ENCODE peak calls at places on chromosomes 4 and X, in four cellular contexts. E, K, W and P are unnamed samples.

GRCh38 chrX:8738588-8739189 is 6.8 kb upstream of the ANOS1 start:
- DNase-seq in K (peak; percentile 57), W (no peak), E (no peak), P (peak; percentile 29)

GRCh38 chr4:169024762-169025161 is 14.7 kb upstream of the CBR4 start:
- DNase-seq in E (no peak), K (peak; percentile 58), W (no peak), P (peak; percentile 22)

GRCh38 chrX:85544609-85545008 is 165.1 kb upstream of the POF1B start:
- DNase-seq in W (no peak), K (no peak), E (no peak), P (no peak)

GRCh38 chrX:63581390-63581789 is 203.6 kb downstream of the ARHGEF9 start:
- DNase-seq in E (no peak), K (no peak), W (peak; percentile 55), P (no peak)

GRCh38 chr4:153467897-153468262 is 1.7 kb downstream of the TMEM131L start:
- DNase-seq in K (peak; percentile 38), W (no peak), E (no peak), P (no peak)

GRCh38 chr4:145808021-145808650 is 128.2 kb downstream of the C4orf51 start:
- DNase-seq in W (peak; percentile 95), E (peak; percentile 30), K (peak; percentile 90), P (peak; percentile 93)

GRCh38 chr4:140044314-140044991 is 109.5 kb downstream of the MAML3 start:
- DNase-seq in W (no peak), K (no peak), E (no peak), P (no peak)

GRCh38 chr4:129446074-129446473 is 350.1 kb downstream of the C4orf33 start:
- DNase-seq in K (no peak), W (peak; percentile 71), E (no peak), P (no peak)

GRCh38 chr4:70714488-70714887 is 7.3 kb upstream of the RUFY3 start:
- DNase-seq in W (no peak), K (no peak), E (no peak), P (no peak)

GRCh38 chr4:129561886-129562285 is 465.9 kb downstream of the C4orf33 start:
- DNase-seq in E (no peak), K (peak; percentile 56), W (no peak), P (no peak)

GRCh38 chr4:83438719-83439118 is 16.9 kb downstream of the HELQ start:
- DNase-seq in W (no peak), K (peak; percentile 31), E (no peak), P (no peak)

GRCh38 chrX:103918050-103918449 is 44.4 kb upstream of the TMSB15B start:
- DNase-seq in E (peak; percentile 57), W (peak; percentile 90), K (no peak), P (peak; percentile 68)